ENCODE peak calls at places on chromosomes 7 and 10, in seven cellular contexts. S is WTC11; U is osteoblast; V is body of pancreas; C is CD4-positive, alpha-beta T cell; F is Calu3; Y is kidney epithelial cell. R is an unnamed sample.

GRCh38 chr7:151917791-151918311 is 38.4 kb upstream of the GALNTL5 start:
- DNase-seq in S (no peak), U (no peak), V (no peak), C (no peak), F (no peak), Y (no peak), R (no peak)

GRCh38 chr10:51485668-51486067 is 213.7 kb downstream of the CSTF2T start:
- DNase-seq in S (no peak), U (no peak), V (no peak), C (no peak), F (no peak), Y (no peak), R (no peak)

GRCh38 chr7:74306737-74307469 is 17.7 kb downstream of the CLIP2 start:
- DNase-seq in S (no peak), U (peak), V (peak), C (no peak), F (no peak), Y (peak), R (peak)

GRCh38 chr7:27901028-27901760 is 161.2 kb downstream of the TAX1BP1 start:
- DNase-seq in S (no peak), U (peak), V (no peak), C (no peak), F (no peak), Y (peak), R (no peak)

GRCh38 chr10:71600856-71601255 is 118.7 kb downstream of the C10orf105 start:
- DNase-seq in S (no peak), U (peak), V (no peak), C (no peak), F (no peak), Y (no peak), R (no peak)

GRCh38 chr7:68998136-68998535 is 600.1 kb upstream of the AUTS2 start:
- DNase-seq in S (no peak), U (no peak), V (no peak), C (no peak), F (no peak), Y (no peak), R (no peak)

GRCh38 chr10:69901623-69902505 is 100.2 kb downstream of the COL13A1 start:
- DNase-seq in S (peak), U (peak), V (peak), C (no peak), F (peak), Y (no peak), R (peak)

GRCh38 chr7:158042156-158042880 is 545.3 kb downstream of the PTPRN2 start:
- DNase-seq in S (no peak), U (peak), V (no peak), C (no peak), F (no peak), Y (no peak), R (no peak)

GRCh38 chr10:100334762-100335161 is 4.7 kb upstream of the PKD2L1 start:
- DNase-seq in S (no peak), U (no peak), V (no peak), C (no peak), F (no peak), Y (no peak), R (no peak)

DNA sequence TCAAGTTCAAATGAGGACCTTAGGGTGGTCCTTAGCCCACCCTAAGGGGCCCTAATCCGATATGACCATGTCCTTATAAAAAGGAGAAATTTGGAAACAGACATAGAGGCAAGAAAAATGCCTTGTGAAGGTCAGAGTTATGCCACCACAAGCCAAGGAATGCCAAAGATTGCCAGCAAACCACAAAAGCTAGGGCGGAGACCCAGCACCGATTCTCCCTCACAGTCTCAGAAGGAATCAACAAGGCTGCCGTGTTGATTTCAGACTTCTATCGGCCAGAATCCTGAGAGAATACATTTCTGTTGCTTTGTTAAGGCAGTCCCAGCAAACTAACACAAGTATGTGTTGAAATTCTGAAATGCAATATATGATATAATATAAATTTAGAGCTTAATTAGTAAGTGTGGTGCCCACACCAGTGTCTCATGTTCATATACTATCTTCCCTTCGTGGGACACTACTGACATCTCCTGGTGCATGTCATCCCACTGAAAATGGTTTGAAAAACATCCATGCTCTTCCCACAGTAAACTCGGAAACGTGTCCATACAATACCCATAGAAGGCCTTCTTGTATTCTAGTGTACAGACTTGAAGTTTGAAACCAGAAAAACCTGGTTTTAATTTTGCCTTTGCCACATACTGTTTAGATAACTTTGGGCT is 349.0 kb downstream of the TNS3 start:
- DNase-seq in S (no peak), U (no peak), V (no peak), C (no peak), F (no peak), Y (no peak), R (no peak)
- TF ChIP-seq CTCF in S (no peak), U (peak), V (no peak), C (no peak), F (no peak), Y (peak), R (no peak)

GRCh38 chr7:97495487-97495886 is 236.4 kb upstream of the TAC1 start:
- DNase-seq in S (no peak), U (no peak), V (no peak), C (no peak), F (no peak), Y (no peak), R (no peak)
- TF ChIP-seq CTCF in S (no peak), U (no peak), V (no peak), C (no peak), F (no peak), Y (no peak), R (no peak)

GRCh38 chr7:137506031-137506430 is 162.5 kb upstream of the PTN start:
- DNase-seq in S (no peak), U (no peak), V (no peak), C (no peak), F (no peak), Y (no peak), R (no peak)
- TF ChIP-seq CTCF in S (no peak), U (no peak), V (no peak), C (no peak), F (no peak), Y (no peak), R (no peak)

GRCh38 chr10:68902382-68902781 is 1.3 kb downstream of the DDX50 start:
- DNase-seq in S (no peak), U (no peak), V (no peak), C (no peak), F (no peak), Y (no peak), R (no peak)

GRCh38 chr10:68897336-68897741 is 3.8 kb upstream of the DDX50 start:
- DNase-seq in S (peak), U (peak), V (peak), C (peak), F (peak), Y (peak), R (peak)

GRCh38 chr10:68901106-68901927 is at the start of gene DDX50:
- DNase-seq in S (peak), U (peak), V (peak), C (peak), F (peak), Y (peak), R (peak)

GRCh38 chr10:68899186-68899745 is 1.8 kb upstream of the DDX50 start:
- DNase-seq in S (no peak), U (peak), V (no peak), C (no peak), F (no peak), Y (no peak), R (no peak)

GRCh38 chr10:68900427-68901105 is 549 bp upstream of the DDX50 start:
- DNase-seq in S (no peak), U (peak), V (no peak), C (peak), F (no peak), Y (peak), R (no peak)
- TF ChIP-seq CTCF in S (no peak), U (no peak), V (no peak), C (no peak), F (no peak), Y (no peak), R (no peak)

R was measured in neural crest cell.